ENCODE peak calls at places on chromosomes 2 and 18, in ten cellular contexts. One of them, this sample, is unnamed.

GRCh38 chr2:54589340-54590215 is 133.5 kb downstream of the SPTBN1 start:
- DNase-seq in GM06990: no peak
- DNase-seq in fibroblast of lung: peak; percentile 45
- DNase-seq in right lobe of liver: no peak
- DNase-seq in stimulated activated CD8-positive, alpha-beta memory T cell treated with anti-CD3 and anti-CD28 coated beads, Interleukin-12 subunit alpha, Interleukin-12 subunit beta, amount 100 ng/mL, for 1 hour: no peak
- DNase-seq in activated CD4-positive, CD25-positive, alpha-beta regulatory T cell treated with anti-CD3 and anti-CD28 coated beads, Interleukin-2, amount 50 U/mL, for 72 hours: no peak
- DNase-seq in NCI-H460: peak; percentile 72
- DNase-seq in RPMI8226: no peak
- DNase-seq in CD8-positive, alpha-beta memory T cell: no peak
- DNase-seq in lower lobe of right lung: no peak
- DNase-seq in this sample: no peak

GRCh38 chr2:137980459-137980858 is 16.2 kb downstream of the HNMT start:
- DNase-seq in activated CD4-positive, CD25-positive, alpha-beta regulatory T cell treated with anti-CD3 and anti-CD28 coated beads, Interleukin-2, amount 50 U/mL, for 72 hours: no peak
- DNase-seq in lower lobe of right lung: no peak
- DNase-seq in RPMI8226: no peak
- DNase-seq in right lobe of liver: no peak
- DNase-seq in stimulated activated CD8-positive, alpha-beta memory T cell treated with anti-CD3 and anti-CD28 coated beads, Interleukin-12 subunit alpha, Interleukin-12 subunit beta, amount 100 ng/mL, for 1 hour: no peak
- DNase-seq in GM06990: no peak
- DNase-seq in fibroblast of lung: no peak
- DNase-seq in NCI-H460: no peak
- DNase-seq in CD8-positive, alpha-beta memory T cell: no peak
- DNase-seq in this sample: no peak

GRCh38 chr2:37343537-37344434 is 644 bp upstream of the QPCT start:
- DNase-seq in RPMI8226: no peak
- DNase-seq in fibroblast of lung: peak; percentile 76
- DNase-seq in right lobe of liver: no peak
- DNase-seq in lower lobe of right lung: no peak
- DNase-seq in CD8-positive, alpha-beta memory T cell: no peak
- DNase-seq in activated CD4-positive, CD25-positive, alpha-beta regulatory T cell treated with anti-CD3 and anti-CD28 coated beads, Interleukin-2, amount 50 U/mL, for 72 hours: no peak
- DNase-seq in GM06990: no peak
- DNase-seq in stimulated activated CD8-positive, alpha-beta memory T cell treated with anti-CD3 and anti-CD28 coated beads, Interleukin-12 subunit alpha, Interleukin-12 subunit beta, amount 100 ng/mL, for 1 hour: no peak
- DNase-seq in NCI-H460: peak; percentile 45
- DNase-seq in this sample: no peak

GRCh38 chr2:23988371-23988770 is 21.5 kb upstream of the MFSD2B start:
- DNase-seq in activated CD4-positive, CD25-positive, alpha-beta regulatory T cell treated with anti-CD3 and anti-CD28 coated beads, Interleukin-2, amount 50 U/mL, for 72 hours: no peak
- DNase-seq in GM06990: no peak
- DNase-seq in NCI-H460: peak; percentile 31
- DNase-seq in RPMI8226: peak; percentile 25
- DNase-seq in stimulated activated CD8-positive, alpha-beta memory T cell treated with anti-CD3 and anti-CD28 coated beads, Interleukin-12 subunit alpha, Interleukin-12 subunit beta, amount 100 ng/mL, for 1 hour: no peak
- DNase-seq in fibroblast of lung: no peak
- DNase-seq in right lobe of liver: no peak
- DNase-seq in lower lobe of right lung: no peak
- DNase-seq in CD8-positive, alpha-beta memory T cell: no peak
- DNase-seq in this sample: no peak

GRCh38 chr2:12504443-12504842 is 212.3 kb upstream of the TRIB2 start:
- DNase-seq in CD8-positive, alpha-beta memory T cell: no peak
- DNase-seq in fibroblast of lung: peak; percentile 62
- DNase-seq in stimulated activated CD8-positive, alpha-beta memory T cell treated with anti-CD3 and anti-CD28 coated beads, Interleukin-12 subunit alpha, Interleukin-12 subunit beta, amount 100 ng/mL, for 1 hour: no peak
- DNase-seq in RPMI8226: no peak
- DNase-seq in right lobe of liver: no peak
- DNase-seq in GM06990: peak; percentile 52
- DNase-seq in NCI-H460: no peak
- DNase-seq in activated CD4-positive, CD25-positive, alpha-beta regulatory T cell treated with anti-CD3 and anti-CD28 coated beads, Interleukin-2, amount 50 U/mL, for 72 hours: no peak
- DNase-seq in lower lobe of right lung: no peak
- DNase-seq in this sample: no peak

GRCh38 chr2:46669996-46670793 is 190.8 kb downstream of the TMEM247 start:
- DNase-seq in right lobe of liver: no peak
- DNase-seq in GM06990: no peak
- DNase-seq in stimulated activated CD8-positive, alpha-beta memory T cell treated with anti-CD3 and anti-CD28 coated beads, Interleukin-12 subunit alpha, Interleukin-12 subunit beta, amount 100 ng/mL, for 1 hour: no peak
- DNase-seq in activated CD4-positive, CD25-positive, alpha-beta regulatory T cell treated with anti-CD3 and anti-CD28 coated beads, Interleukin-2, amount 50 U/mL, for 72 hours: no peak
- DNase-seq in NCI-H460: peak; percentile 74
- DNase-seq in fibroblast of lung: peak; percentile 85
- DNase-seq in lower lobe of right lung: no peak
- DNase-seq in RPMI8226: no peak
- DNase-seq in CD8-positive, alpha-beta memory T cell: no peak
- DNase-seq in this sample: no peak

GRCh38 chr18:34128436-34128835 is 96.3 kb downstream of the NOL4 start:
- DNase-seq in CD8-positive, alpha-beta memory T cell: no peak
- DNase-seq in right lobe of liver: no peak
- DNase-seq in RPMI8226: no peak
- DNase-seq in fibroblast of lung: peak; percentile 70
- DNase-seq in activated CD4-positive, CD25-positive, alpha-beta regulatory T cell treated with anti-CD3 and anti-CD28 coated beads, Interleukin-2, amount 50 U/mL, for 72 hours: no peak
- DNase-seq in NCI-H460: no peak
- DNase-seq in lower lobe of right lung: no peak
- DNase-seq in GM06990: no peak
- DNase-seq in stimulated activated CD8-positive, alpha-beta memory T cell treated with anti-CD3 and anti-CD28 coated beads, Interleukin-12 subunit alpha, Interleukin-12 subunit beta, amount 100 ng/mL, for 1 hour: no peak
- DNase-seq in this sample: no peak

GRCh38 chr2:28709101-28709500 is 42.5 kb upstream of the PPP1CB start:
- DNase-seq in fibroblast of lung: no peak
- DNase-seq in CD8-positive, alpha-beta memory T cell: no peak
- DNase-seq in lower lobe of right lung: peak; percentile 58
- DNase-seq in activated CD4-positive, CD25-positive, alpha-beta regulatory T cell treated with anti-CD3 and anti-CD28 coated beads, Interleukin-2, amount 50 U/mL, for 72 hours: no peak
- DNase-seq in NCI-H460: no peak
- DNase-seq in stimulated activated CD8-positive, alpha-beta memory T cell treated with anti-CD3 and anti-CD28 coated beads, Interleukin-12 subunit alpha, Interleukin-12 subunit beta, amount 100 ng/mL, for 1 hour: no peak
- DNase-seq in GM06990: no peak
- DNase-seq in RPMI8226: no peak
- DNase-seq in right lobe of liver: peak; percentile 58
- DNase-seq in this sample: no peak

GRCh38 chr2:128628206-128628605 is 309.5 kb upstream of the HS6ST1 start:
- DNase-seq in GM06990: no peak
- DNase-seq in stimulated activated CD8-positive, alpha-beta memory T cell treated with anti-CD3 and anti-CD28 coated beads, Interleukin-12 subunit alpha, Interleukin-12 subunit beta, amount 100 ng/mL, for 1 hour: no peak
- DNase-seq in lower lobe of right lung: peak; percentile 14
- DNase-seq in right lobe of liver: peak; percentile 26
- DNase-seq in NCI-H460: no peak
- DNase-seq in RPMI8226: no peak
- DNase-seq in activated CD4-positive, CD25-positive, alpha-beta regulatory T cell treated with anti-CD3 and anti-CD28 coated beads, Interleukin-2, amount 50 U/mL, for 72 hours: peak; percentile 9
- DNase-seq in fibroblast of lung: no peak
- DNase-seq in CD8-positive, alpha-beta memory T cell: no peak
- DNase-seq in this sample: peak; percentile 18

GRCh38 chr2:8203354-8203753 is 478.5 kb upstream of the ID2 start:
- DNase-seq in GM06990: no peak
- DNase-seq in stimulated activated CD8-positive, alpha-beta memory T cell treated with anti-CD3 and anti-CD28 coated beads, Interleukin-12 subunit alpha, Interleukin-12 subunit beta, amount 100 ng/mL, for 1 hour: no peak
- DNase-seq in RPMI8226: no peak
- DNase-seq in activated CD4-positive, CD25-positive, alpha-beta regulatory T cell treated with anti-CD3 and anti-CD28 coated beads, Interleukin-2, amount 50 U/mL, for 72 hours: no peak
- DNase-seq in NCI-H460: no peak
- DNase-seq in right lobe of liver: no peak
- DNase-seq in CD8-positive, alpha-beta memory T cell: no peak
- DNase-seq in lower lobe of right lung: no peak
- DNase-seq in fibroblast of lung: no peak
- DNase-seq in this sample: no peak

GRCh38 chr18:12031836-12032235 is 50.5 kb downstream of the IMPA2 start:
- DNase-seq in RPMI8226: no peak
- DNase-seq in GM06990: no peak
- DNase-seq in fibroblast of lung: peak; percentile 90
- DNase-seq in NCI-H460: no peak
- DNase-seq in CD8-positive, alpha-beta memory T cell: no peak
- DNase-seq in activated CD4-positive, CD25-positive, alpha-beta regulatory T cell treated with anti-CD3 and anti-CD28 coated beads, Interleukin-2, amount 50 U/mL, for 72 hours: no peak
- DNase-seq in stimulated activated CD8-positive, alpha-beta memory T cell treated with anti-CD3 and anti-CD28 coated beads, Interleukin-12 subunit alpha, Interleukin-12 subunit beta, amount 100 ng/mL, for 1 hour: no peak
- DNase-seq in lower lobe of right lung: no peak
- DNase-seq in right lobe of liver: no peak
- DNase-seq in this sample: no peak

GRCh38 chr2:19198376-19198775 is 160.0 kb downstream of the OSR1 start:
- DNase-seq in GM06990: no peak
- DNase-seq in stimulated activated CD8-positive, alpha-beta memory T cell treated with anti-CD3 and anti-CD28 coated beads, Interleukin-12 subunit alpha, Interleukin-12 subunit beta, amount 100 ng/mL, for 1 hour: no peak
- DNase-seq in CD8-positive, alpha-beta memory T cell: no peak
- DNase-seq in NCI-H460: no peak
- DNase-seq in right lobe of liver: no peak
- DNase-seq in RPMI8226: no peak
- DNase-seq in activated CD4-positive, CD25-positive, alpha-beta regulatory T cell treated with anti-CD3 and anti-CD28 coated beads, Interleukin-2, amount 50 U/mL, for 72 hours: no peak
- DNase-seq in lower lobe of right lung: no peak
- DNase-seq in fibroblast of lung: no peak
- DNase-seq in this sample: no peak

GRCh38 chr2:109352898-109353689 is 224.1 kb downstream of the SH3RF3 start:
- DNase-seq in CD8-positive, alpha-beta memory T cell: no peak
- DNase-seq in RPMI8226: no peak
- DNase-seq in activated CD4-positive, CD25-positive, alpha-beta regulatory T cell treated with anti-CD3 and anti-CD28 coated beads, Interleukin-2, amount 50 U/mL, for 72 hours: no peak
- DNase-seq in stimulated activated CD8-positive, alpha-beta memory T cell treated with anti-CD3 and anti-CD28 coated beads, Interleukin-12 subunit alpha, Interleukin-12 subunit beta, amount 100 ng/mL, for 1 hour: no peak
- DNase-seq in GM06990: no peak
- DNase-seq in NCI-H460: no peak
- DNase-seq in right lobe of liver: peak; percentile 34
- DNase-seq in lower lobe of right lung: no peak
- DNase-seq in fibroblast of lung: no peak
- DNase-seq in this sample: peak; percentile 41

GRCh38 chr2:235008584-235009044 is 56.8 kb downstream of the SH3BP4 start:
- DNase-seq in right lobe of liver: peak; percentile 78
- DNase-seq in NCI-H460: no peak
- DNase-seq in fibroblast of lung: no peak
- DNase-seq in activated CD4-positive, CD25-positive, alpha-beta regulatory T cell treated with anti-CD3 and anti-CD28 coated beads, Interleukin-2, amount 50 U/mL, for 72 hours: no peak
- DNase-seq in lower lobe of right lung: no peak
- DNase-seq in GM06990: no peak
- DNase-seq in RPMI8226: no peak
- DNase-seq in CD8-positive, alpha-beta memory T cell: no peak
- DNase-seq in stimulated activated CD8-positive, alpha-beta memory T cell treated with anti-CD3 and anti-CD28 coated beads, Interleukin-12 subunit alpha, Interleukin-12 subunit beta, amount 100 ng/mL, for 1 hour: no peak
- DNase-seq in this sample: no peak

GRCh38 chr18:62200121-62200914 is 13.3 kb downstream of the RELCH start:
- DNase-seq in right lobe of liver: no peak
- DNase-seq in activated CD4-positive, CD25-positive, alpha-beta regulatory T cell treated with anti-CD3 and anti-CD28 coated beads, Interleukin-2, amount 50 U/mL, for 72 hours: no peak
- DNase-seq in GM06990: no peak
- DNase-seq in CD8-positive, alpha-beta memory T cell: no peak
- DNase-seq in lower lobe of right lung: no peak
- DNase-seq in stimulated activated CD8-positive, alpha-beta memory T cell treated with anti-CD3 and anti-CD28 coated beads, Interleukin-12 subunit alpha, Interleukin-12 subunit beta, amount 100 ng/mL, for 1 hour: no peak
- DNase-seq in NCI-H460: no peak
- DNase-seq in fibroblast of lung: peak; percentile 51
- DNase-seq in RPMI8226: no peak
- DNase-seq in this sample: no peak